ENCODE peak calls at places on chromosomes 12 and 14, in eight cellular contexts. B is kidney tubule cell; I is stimulated activated CD8-positive, alpha-beta memory T cell treated with anti-CD3 and anti-CD28 coated beads, Interleukin-7, amount 100 ng/mL, for 48 hours; X is IMR-90; L is A549; T is lung microvascular endothelial cell; Z is activated B cell treated with CpG ODN at 0.5 μM for 24 hours; M is stomach. W is an unnamed sample.

GRCh38 chr12:1920971-1921370 is 2.5 kb upstream of the CACNA2D4 start:
- DNase-seq in B (no peak), X (no peak), T (no peak), M (peak; percentile 31), Z (no peak), L (no peak), I (no peak), W (no peak)

GRCh38 chr14:99902925-99903324 is 109.7 kb downstream of the EML1 start:
- DNase-seq in X (no peak), L (no peak), M (no peak), T (no peak), B (no peak), Z (no peak), I (no peak), W (no peak)

GRCh38 chr14:83463500-83464098 is 1929.9 kb upstream of the SEL1L start:
- DNase-seq in M (peak; percentile 29), X (peak; percentile 70), B (peak; percentile 61), T (peak; percentile 35), I (no peak), L (peak; percentile 28), Z (no peak), W (no peak)

GRCh38 chr12:3381059-3382047 is 109.7 kb upstream of the PRMT8 start:
- DNase-seq in L (no peak), T (no peak), Z (no peak), X (no peak), M (no peak), I (no peak), B (no peak), W (no peak)

GRCh38 chr14:104460920-104461651 is 118.5 kb upstream of the C14orf180 start:
- DNase-seq in Z (no peak), I (no peak), M (no peak), L (no peak), X (no peak), T (no peak), B (no peak), W (no peak)

GRCh38 chr12:96195845-96196451 is 1.8 kb downstream of the ELK3 start:
- DNase-seq in Z (no peak), T (peak; percentile 69), B (peak; percentile 86), X (peak; percentile 74), I (no peak), L (peak; percentile 35), M (no peak), W (peak; percentile 70)

GRCh38 chr12:45909041-45909713 is 81.2 kb downstream of the SCAF11 start:
- DNase-seq in L (no peak), B (no peak), T (no peak), I (no peak), X (peak; percentile 78), Z (no peak), M (no peak), W (peak; percentile 34)

GRCh38 chr12:65499167-65499566 is 220.7 kb downstream of the MSRB3 start:
- DNase-seq in M (no peak), Z (no peak), X (no peak), L (no peak), B (no peak), T (no peak), I (no peak), W (no peak)

GRCh38 chr12:10968765-10969456 is 17.8 kb downstream of the TAS2R50 start:
- DNase-seq in Z (no peak), L (no peak), X (peak; percentile 69), M (peak; percentile 66), I (no peak), T (peak; percentile 65), B (peak; percentile 9), W (no peak)

GRCh38 chr12:122106891-122107660 is 28.5 kb downstream of the MLXIP start:
- DNase-seq in Z (no peak), B (peak; percentile 39), M (peak; percentile 88), T (no peak), X (peak; percentile 77), I (no peak), L (no peak), W (peak; percentile 59)

GRCh38 chr12:54195736-54196347 is 7.1 kb upstream of the SMUG1 start:
- DNase-seq in T (peak; percentile 58), L (no peak), X (peak; percentile 70), B (no peak), I (no peak), M (no peak), Z (no peak), W (no peak)

GRCh38 chr12:15858348-15858747 is 23.8 kb upstream of the STRAP start:
- DNase-seq in I (no peak), L (no peak), B (no peak), M (no peak), Z (no peak), T (peak; percentile 31), X (no peak), W (no peak)

GRCh38 chr12:99706736-99707473 is 59.4 kb downstream of the GARIN6 start:
- DNase-seq in I (no peak), Z (no peak), L (no peak), M (no peak), T (no peak), B (no peak), X (no peak), W (peak; percentile 90)

GRCh38 chr14:64504897-64505771 is 564 bp downstream of the ZBTB1 start:
- DNase-seq in B (peak; percentile 86), I (peak; percentile 84), L (peak; percentile 86), X (peak; percentile 83), M (peak; percentile 90), Z (peak; percentile 76), T (peak; percentile 80), W (peak; percentile 85)

GRCh38 chr12:51961834-51962233 is 10.3 kb downstream of the ACVR1B start:
- DNase-seq in L (no peak), I (no peak), B (no peak), M (no peak), Z (no peak), T (no peak), X (no peak), W (no peak)

GRCh38 chr12:52428121-52428520 is 6.0 kb downstream of the KRT75 start:
- DNase-seq in Z (no peak), I (no peak), T (no peak), B (no peak), L (no peak), X (no peak), M (no peak), W (no peak)

GRCh38 chr14:84874436-84874835 is 655.5 kb upstream of the FLRT2 start:
- DNase-seq in L (no peak), M (no peak), X (no peak), T (no peak), I (no peak), Z (no peak), B (no peak), W (no peak)

GRCh38 chr14:33249361-33249760 is 310.7 kb downstream of the NPAS3 start:
- DNase-seq in L (no peak), I (no peak), T (no peak), B (no peak), Z (no peak), X (no peak), M (no peak), W (no peak)

GRCh38 chr12:58916891-58917570 is 3.3 kb downstream of the LRIG3 start:
- DNase-seq in L (no peak), I (no peak), X (peak; percentile 63), B (peak; percentile 49), Z (no peak), M (no peak), T (peak; percentile 33), W (no peak)

GRCh38 chr12:62801796-62802195 is 133.2 kb downstream of the PPM1H start:
- DNase-seq in I (no peak), M (no peak), Z (no peak), L (no peak), X (no peak), B (no peak), T (no peak), W (no peak)

GRCh38 chr14:21868442-21869046 is 194.9 kb upstream of the OR4E1 start:
- DNase-seq in X (peak; percentile 32), Z (no peak), M (peak; percentile 73), B (peak; percentile 75), I (peak; percentile 68), L (peak; percentile 56), T (peak; percentile 87), W (no peak)

GRCh38 chr12:73529231-73529630 is 1008.4 kb upstream of the ATXN7L3B start:
- DNase-seq in Z (no peak), L (no peak), M (no peak), I (no peak), X (no peak), B (no peak), T (no peak), W (no peak)

GRCh38 chr12:53500119-53500775 is 836 bp upstream of the TARBP2 start:
- DNase-seq in Z (no peak), I (no peak), B (no peak), X (peak; percentile 65), L (peak; percentile 50), M (peak; percentile 50), T (peak; percentile 46), W (no peak)

GRCh38 chr14:99596071-99596627 is 7.9 kb downstream of the CCDC85C start:
- DNase-seq in T (no peak), X (no peak), B (peak; percentile 23), L (peak; percentile 36), Z (no peak), M (peak; percentile 75), I (no peak), W (no peak)

GRCh38 chr14:29353473-29353872 is 574.2 kb downstream of the PRKD1 start:
- DNase-seq in Z (no peak), L (no peak), I (no peak), M (no peak), T (no peak), X (no peak), B (no peak), W (no peak)

GRCh38 chr14:56482306-56482705 is 97.3 kb upstream of the TMEM260 start:
- DNase-seq in L (peak; percentile 41), Z (no peak), X (peak; percentile 9), T (peak; percentile 36), B (peak; percentile 48), I (no peak), M (no peak), W (no peak)

GRCh38 chr14:68391292-68392014 is 401.4 kb downstream of the ZFP36L1 start:
- DNase-seq in B (no peak), Z (no peak), L (no peak), I (no peak), T (peak; percentile 92), M (no peak), X (peak; percentile 79), W (no peak)

GRCh38 chr12:19031032-19031431 is 98.5 kb upstream of the PLEKHA5 start:
- DNase-seq in T (no peak), Z (no peak), L (peak; percentile 49), B (peak; percentile 95), X (peak; percentile 85), M (no peak), I (no peak), W (peak; percentile 85)

GRCh38 chr12:47343684-47344567 is 264.2 kb upstream of the AMIGO2 start:
- DNase-seq in L (no peak), X (peak; percentile 88), I (no peak), Z (no peak), M (no peak), T (peak; percentile 15), B (peak; percentile 7), W (no peak)

GRCh38 chr14:38629412-38629811 is 373.5 kb upstream of the CLEC14A start:
- DNase-seq in B (no peak), L (no peak), X (no peak), T (no peak), M (no peak), Z (no peak), I (no peak), W (no peak)